ENCODE peak calls at places on chromosomes 11 and 22, in eight cellular contexts. Q is trophoblast cell; N is tibial nerve; R is neuronal stem cell; T is cardiac muscle cell; I is lower lobe of right lung; H is SK-N-SH; W is CD4-positive, alpha-beta T cell. C is an unnamed sample.

GRCh38 chr22:23424031-23424430 is 156.1 kb downstream of the IGLL1 start:
- DNase-seq in T (no peak), I (no peak), W (no peak), R (no peak), N (no peak), H (no peak), Q (no peak), C (no peak)

GRCh38 chr22:50076646-50077624 is 8.3 kb downstream of the MLC1 start:
- DNase-seq in W (no peak), Q (no peak), H (peak; percentile 38), I (no peak), R (no peak), N (no peak), T (no peak), C (no peak)

GRCh38 chr11:68673991-68674390 is 10.4 kb upstream of the GAL start:
- DNase-seq in R (no peak), N (no peak), T (no peak), W (no peak), I (no peak), H (no peak), Q (no peak), C (no peak)

GRCh38 chr22:50104149-50104548 is 14.3 kb downstream of the MOV10L1 start:
- DNase-seq in T (no peak), N (no peak), H (no peak), R (no peak), W (no peak), Q (no peak), I (no peak), C (no peak)

GRCh38 chr11:108494182-108494581 is 4.0 kb downstream of the POGLUT3 start:
- DNase-seq in Q (no peak), I (no peak), W (no peak), T (no peak), N (no peak), H (no peak), R (no peak), C (no peak)

GRCh38 chr11:15976433-15977045 is 379.8 kb downstream of the SOX6 start:
- DNase-seq in T (peak; percentile 58), N (no peak), Q (no peak), R (no peak), W (no peak), H (no peak), I (no peak), C (no peak)

GRCh38 chr11:18371279-18371678 is 23.1 kb upstream of the LDHA start:
- DNase-seq in Q (peak; percentile 15), N (no peak), R (no peak), T (peak; percentile 56), I (no peak), W (no peak), H (no peak), C (no peak)

GRCh38 chr11:129143335-129143734 is 48.8 kb downstream of the ARHGAP32 start:
- DNase-seq in Q (peak; percentile 93), T (peak; percentile 100), W (no peak), H (no peak), N (peak; percentile 53), I (peak; percentile 48), R (peak; percentile 1), C (peak; percentile 54)

GRCh38 chr22:37534445-37534844 is 15.2 kb upstream of the CARD10 start:
- DNase-seq in I (no peak), W (no peak), N (no peak), T (no peak), Q (no peak), H (no peak), R (no peak), C (no peak)

GRCh38 chr11:118622376-118623290 is 15.2 kb downstream of the PHLDB1 start:
- DNase-seq in I (peak; percentile 62), R (no peak), N (no peak), W (no peak), Q (peak; percentile 37), T (peak; percentile 61), H (peak; percentile 67), C (no peak)

GRCh38 chr22:23008887-23009286 is 61.4 kb upstream of the GNAZ start:
- DNase-seq in H (no peak), I (no peak), Q (no peak), N (no peak), R (no peak), T (no peak), W (no peak), C (no peak)

GRCh38 chr11:123301696-123302400 is 106.8 kb upstream of the CLMP start:
- DNase-seq in T (peak; percentile 55), R (peak; percentile 73), Q (peak; percentile 85), N (peak; percentile 16), W (peak; percentile 59), H (peak; percentile 94), I (peak; percentile 74), C (peak; percentile 60)

GRCh38 chr11:73137262-73137941 is 4.7 kb downstream of the FCHSD2 start:
- DNase-seq in H (no peak), W (no peak), R (no peak), I (no peak), N (no peak), T (no peak), Q (no peak), C (no peak)

GRCh38 chr11:1772270-1773130 is 8.8 kb upstream of the CTSD start:
- DNase-seq in R (peak; percentile 57), N (no peak), I (peak; percentile 83), H (no peak), W (no peak), T (peak; percentile 92), Q (peak; percentile 39), C (peak; percentile 76)

GRCh38 chr11:33732176-33732575 is 4.0 kb downstream of the CD59 start:
- DNase-seq in N (no peak), H (no peak), R (no peak), T (no peak), I (no peak), Q (no peak), W (no peak), C (no peak)

GRCh38 chr11:118912742-118913410 is 12.8 kb downstream of the BCL9L start:
- DNase-seq in H (no peak), R (no peak), Q (peak; percentile 58), I (no peak), T (no peak), N (no peak), W (no peak), C (no peak)

GRCh38 chr11:12281571-12282478 is 95.5 kb upstream of the PARVA start:
- DNase-seq in N (peak; percentile 87), I (peak; percentile 85), R (peak; percentile 87), Q (peak; percentile 96), T (peak; percentile 88), H (peak; percentile 89), W (peak; percentile 69), C (peak; percentile 92)

GRCh38 chr22:40026641-40027040 is 31.9 kb downstream of the FAM83F start:
- DNase-seq in I (no peak), T (no peak), H (no peak), Q (no peak), W (no peak), N (no peak), R (no peak), C (peak; percentile 14)

GRCh38 chr11:73656985-73657384 is 10.6 kb downstream of the PLEKHB1 start:
- DNase-seq in I (no peak), W (no peak), Q (no peak), R (no peak), H (no peak), T (no peak), N (no peak), C (no peak)

GRCh38 chr22:31676700-31677099 is 14.7 kb upstream of the PISD start:
- DNase-seq in I (peak; percentile 98), R (peak; percentile 51), Q (peak; percentile 99), N (peak; percentile 88), W (peak; percentile 87), H (peak; percentile 94), T (peak; percentile 96), C (peak; percentile 96)

GRCh38 chr22:33519140-33519973 is 400.9 kb downstream of the LARGE1 start:
- DNase-seq in Q (peak; percentile 49), I (no peak), R (peak; percentile 71), W (no peak), N (no peak), T (peak; percentile 58), H (peak; percentile 69), C (no peak)

GRCh38 chr11:36617543-36617942 is 19.5 kb upstream of the RAG2 start:
- DNase-seq in R (no peak), W (no peak), H (no peak), I (no peak), N (no peak), T (no peak), Q (no peak), C (no peak)
- H3K27ac ChIP-seq in R (no peak overlapping the region), W (no peak overlapping the region), H (peak overlapping the region; percentile 100), I (no peak overlapping the region), N (no peak overlapping the region), T (no peak overlapping the region), Q (no peak overlapping the region), C (no peak overlapping the region)

GRCh38 chr11:66418986-66419308 is 1.9 kb upstream of the NPAS4 start:
- DNase-seq in Q (no peak), W (no peak), T (no peak), N (no peak), H (no peak), R (no peak), I (no peak), C (no peak)
- H3K27me3 ChIP-seq in Q (peaks cover 24% of the 10 kb centered on the region), W (peaks cover 53% of the 10 kb centered on the region), T (peaks cover 23% of the 10 kb centered on the region), N (peaks cover 38% of the 10 kb centered on the region), H (peaks cover 29% of the 10 kb centered on the region), R (peaks cover 13% of the 10 kb centered on the region), I (peaks cover 40% of the 10 kb centered on the region), C (no peaks in the 10 kb centered on the region)

GRCh38 chr22:38786631-38787030 is 7.3 kb downstream of the DNAL4 start:
- DNase-seq in N (no peak), T (no peak), I (no peak), H (no peak), W (no peak), Q (no peak), R (no peak), C (no peak)

GRCh38 chr22:38788016-38788415 is 5.9 kb downstream of the DNAL4 start:
- DNase-seq in T (peak; percentile 89), W (no peak), I (no peak), H (no peak), N (no peak), Q (no peak), R (no peak), C (no peak)

GRCh38 chr22:38788417-38788816 is 5.5 kb downstream of the DNAL4 start:
- DNase-seq in I (no peak), H (peak; percentile 59), T (peak; percentile 96), N (no peak), Q (peak; percentile 16), W (no peak), R (no peak), C (no peak)

GRCh38 chr22:38789606-38790005 is 4.3 kb downstream of the DNAL4 start:
- DNase-seq in N (no peak), Q (no peak), R (no peak), H (no peak), T (no peak), I (no peak), W (no peak), C (no peak)

DNA sequence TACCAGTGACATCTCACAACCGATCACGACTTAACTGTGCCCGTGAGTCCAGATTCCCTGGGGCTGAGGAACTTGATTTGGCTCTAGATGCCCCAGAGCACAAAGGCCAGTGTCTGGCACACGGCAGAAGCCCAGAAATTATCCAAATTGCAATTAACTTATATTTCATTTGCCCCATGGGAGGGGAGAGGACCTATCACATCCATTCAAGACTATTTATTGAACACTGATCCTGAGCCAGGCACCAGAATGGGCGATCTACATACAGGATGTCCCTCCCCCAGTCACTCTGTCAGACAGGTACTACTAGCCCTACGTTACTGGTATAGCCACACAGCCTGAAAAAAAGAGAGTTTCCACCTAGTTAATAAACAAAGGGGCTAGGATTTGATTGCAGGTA is 5.1 kb downstream of the DNAL4 start:
- DNase-seq in R (no peak), I (no peak), Q (no peak), N (no peak), T (no peak), H (peak; percentile 55), W (no peak), C (no peak)
- H3K27ac ChIP-seq in R (no peak overlapping the region), I (peak overlapping the region; percentile 20), Q (no peak overlapping the region), N (peak overlapping the region; percentile 82), T (peak overlapping the region; percentile 95), H (peak overlapping the region; percentile 87), W (no peak overlapping the region), C (no peak overlapping the region)

GRCh38 chr11:44985721-44986120 is 35.0 kb upstream of the TP53I11 start:
- DNase-seq in Q (peak; percentile 5), T (no peak), R (no peak), H (no peak), N (no peak), I (no peak), W (no peak), C (no peak)
- H3K27me3 ChIP-seq in Q (no peaks in the 10 kb centered on the region), T (no peaks in the 10 kb centered on the region), R (peaks cover 74% of the 10 kb centered on the region), H (peaks cover 23% of the 10 kb centered on the region), N (no peaks in the 10 kb centered on the region), I (no peaks in the 10 kb centered on the region), W (no peaks in the 10 kb centered on the region), C (no peaks in the 10 kb centered on the region)

C was measured in dorsolateral prefrontal cortex.